ENCODE peak calls at places on chromosome 15, in nine cellular contexts. N, I, O, P, J, V, G, S and C are unnamed samples.
A peak's percentile ranks its signal among the peaks of the same experiment; 100 is the strongest.

GRCh38 chr15:39304201-39304841 is 276.6 kb upstream of the THBS1 start:
- DNase-seq in O (no peak), P (no peak), N (peak; percentile 94), G (no peak), S (no peak), I (no peak), J (no peak), V (no peak), C (peak; percentile 99)

GRCh38 chr15:93028632-93029612 is 60.1 kb downstream of the RGMA start:
- DNase-seq in G (no peak), V (peak; percentile 93), N (peak; percentile 98), I (no peak), P (peak; percentile 15), J (peak; percentile 93), S (peak; percentile 28), O (peak; percentile 98), C (peak; percentile 98)

GRCh38 chr15:34944946-34945345 is 24.6 kb downstream of the AQR start:
- DNase-seq in J (no peak), S (no peak), O (no peak), N (no peak), I (no peak), P (no peak), V (no peak), G (no peak), C (peak; percentile 88)

GRCh38 chr15:90343391-90343790 is 8.7 kb upstream of the ZNF774 start:
- DNase-seq in O (peak; percentile 38), G (no peak), N (peak; percentile 71), P (no peak), S (peak; percentile 41), I (no peak), V (no peak), J (no peak), C (no peak)

GRCh38 chr15:82646250-82647044 is 716 bp downstream of the CPEB1 start:
- DNase-seq in S (no peak), G (no peak), P (no peak), J (no peak), I (peak; percentile 12), O (no peak), N (no peak), V (no peak), C (no peak)

GRCh38 chr15:47374222-47374621 is 343.1 kb upstream of the SEMA6D start:
- DNase-seq in N (peak; percentile 36), O (peak; percentile 50), I (no peak), P (no peak), J (no peak), G (no peak), V (no peak), S (peak; percentile 12), C (peak; percentile 5)

GRCh38 chr15:43441316-43441715 is 51.6 kb downstream of the TP53BP1 start:
- DNase-seq in I (no peak), V (no peak), P (peak; percentile 35), N (peak; percentile 32), S (peak; percentile 37), O (peak; percentile 60), J (no peak), G (peak; percentile 22), C (peak; percentile 64)

GRCh38 chr15:66923438-66923881 is 141.9 kb upstream of the SMAD3 start:
- DNase-seq in J (no peak), I (peak; percentile 72), N (no peak), O (no peak), G (peak; percentile 54), V (no peak), S (no peak), P (no peak), C (no peak)

GRCh38 chr15:43927203-43927602 is 100.4 kb downstream of the WDR76 start:
- DNase-seq in G (no peak), P (no peak), N (no peak), S (no peak), O (no peak), V (no peak), J (no peak), I (no peak), C (no peak)

DNA sequence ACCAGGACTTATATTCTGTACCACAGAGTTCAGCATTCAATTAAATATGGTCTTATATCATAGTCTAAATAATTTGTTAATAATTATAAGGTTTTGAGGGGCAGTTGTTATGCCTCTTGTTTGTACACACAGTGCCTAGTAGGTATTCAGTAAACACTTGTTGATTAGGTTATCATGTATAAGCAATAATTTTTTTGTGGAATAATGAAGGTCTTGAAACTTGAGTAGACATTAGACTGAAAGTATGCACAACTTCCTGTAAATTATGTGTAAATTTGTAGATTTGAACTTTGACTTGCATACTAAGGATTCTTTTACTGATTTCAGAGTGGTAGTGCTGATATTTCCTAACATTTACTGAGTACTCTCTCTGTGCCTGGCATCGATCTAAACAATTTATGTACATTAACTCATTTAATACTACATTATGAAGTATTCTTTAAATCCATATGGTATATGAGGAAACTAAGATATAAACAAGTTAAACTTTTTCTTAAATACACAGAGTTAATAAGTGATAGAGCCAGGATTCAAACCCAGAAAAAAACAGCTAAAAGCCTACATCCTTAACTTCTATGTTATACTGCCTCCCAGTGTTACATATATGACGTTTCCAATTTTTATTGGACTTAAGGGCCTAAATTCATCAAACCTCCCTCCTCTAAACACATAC is 65.1 kb downstream of the GLCE start:
- DNase-seq in O (peak; percentile 71), P (no peak), G (peak; percentile 36), V (no peak), I (no peak), J (no peak), N (peak; percentile 65), S (no peak), C (peak; percentile 37)
- TF ChIP-seq CTCF in O (peak; percentile 23), P (no peak), G (peak; percentile 59), V (peak; percentile 21), I (peak; percentile 23), J (peak; percentile 28), N (peak; percentile 40), S (peak; percentile 20), C (peak; percentile 45)

GRCh38 chr15:85414495-85414894 is 34.1 kb downstream of the AKAP13 start:
- DNase-seq in P (peak; percentile 37), O (peak; percentile 63), J (no peak), G (no peak), I (no peak), N (peak; percentile 57), S (no peak), V (no peak), C (peak; percentile 35)
- TF ChIP-seq CTCF in P (peak; percentile 35), O (peak; percentile 7), J (peak; percentile 42), G (peak; percentile 51), I (no peak), N (peak; percentile 18), S (no peak), V (peak; percentile 15), C (peak; percentile 34)

DNA sequence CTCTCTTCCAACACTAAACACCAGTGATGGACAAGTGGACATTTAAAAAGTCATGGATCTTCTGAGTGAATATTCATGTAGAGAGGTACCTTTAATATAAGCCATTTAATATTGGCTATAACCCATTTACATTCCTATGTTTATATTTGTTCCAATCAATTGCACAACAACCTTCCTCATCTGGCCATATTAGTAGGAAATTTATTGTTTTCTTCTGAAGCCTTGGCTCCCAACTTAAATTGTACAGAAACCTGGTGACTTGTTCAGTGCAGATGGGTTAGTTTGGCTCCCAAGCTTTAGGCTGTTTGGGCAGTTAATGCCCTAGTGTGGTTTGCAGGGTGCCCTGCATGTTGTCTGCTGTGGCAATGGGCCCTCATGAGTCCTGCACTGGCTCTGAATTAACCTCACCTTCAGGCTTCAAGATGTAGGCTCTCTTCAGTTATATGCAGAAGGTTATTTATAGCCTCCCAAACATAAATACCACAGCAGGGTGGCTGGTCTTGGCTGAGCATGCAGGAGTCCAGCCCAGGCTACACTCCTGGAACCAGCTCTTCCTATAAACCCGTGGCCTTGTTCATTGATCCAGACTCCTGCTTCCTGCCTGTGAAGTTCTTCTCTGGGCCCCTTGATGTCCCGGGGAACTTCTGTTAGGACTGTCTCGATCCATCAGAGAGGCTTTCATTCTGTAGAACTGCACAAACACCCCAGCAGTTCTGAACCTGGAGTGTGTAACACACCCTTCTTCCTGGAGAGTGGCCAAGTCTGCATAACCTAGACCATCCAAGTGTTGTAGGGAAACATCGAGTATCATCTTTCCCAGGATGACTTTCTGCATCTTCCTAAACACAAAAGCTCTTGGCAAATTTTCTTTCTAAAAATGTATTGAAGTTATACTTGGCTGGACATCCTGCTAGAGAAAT is 57.0 kb downstream of the DUT start:
- DNase-seq in O (no peak), V (no peak), J (no peak), P (no peak), I (no peak), N (peak; percentile 71), S (no peak), G (no peak), C (peak; percentile 88)
- TF ChIP-seq CTCF in O (no peak), V (no peak), J (no peak), P (no peak), I (no peak), N (no peak), S (no peak), G (no peak), C (no peak)

GRCh38 chr15:33699691-33700447 is 268.4 kb upstream of the CHRM5 start:
- DNase-seq in V (no peak), G (peak; percentile 22), N (peak; percentile 28), O (peak; percentile 30), P (no peak), J (no peak), S (no peak), I (no peak), C (peak; percentile 10)
- TF ChIP-seq CTCF in V (no peak), G (peak; percentile 39), N (peak; percentile 32), O (peak; percentile 29), P (no peak), J (no peak), S (peak; percentile 54), I (no peak), C (peak; percentile 40)